ENCODE peak calls at places on chromosomes 5 and 9, in four cellular contexts. One of them, this sample, is unnamed.

GRCh38 chr9:96859461-96860198 is 5.3 kb upstream of the ZNF782 start:
- DNase-seq in AG09309: no peak
- DNase-seq in A673: peak
- DNase-seq in mucosa of descending colon: no peak
- DNase-seq in this sample: no peak

GRCh38 chr9:78049484-78049883 is 17.9 kb upstream of the GNAQ start:
- DNase-seq in AG09309: no peak
- DNase-seq in A673: no peak
- DNase-seq in mucosa of descending colon: no peak
- DNase-seq in this sample: no peak

GRCh38 chr9:124190761-124191160 is 67.0 kb upstream of the NEK6 start:
- DNase-seq in AG09309: no peak
- DNase-seq in A673: no peak
- DNase-seq in mucosa of descending colon: no peak
- DNase-seq in this sample: peak

GRCh38 chr9:128416014-128416413 is 4.6 kb upstream of the CERCAM start:
- DNase-seq in AG09309: no peak
- DNase-seq in A673: no peak
- DNase-seq in mucosa of descending colon: no peak
- DNase-seq in this sample: no peak

GRCh38 chr9:20649381-20649780 is 27.1 kb upstream of the MLLT3 start:
- DNase-seq in AG09309: no peak
- DNase-seq in A673: peak
- DNase-seq in mucosa of descending colon: no peak
- DNase-seq in this sample: no peak

GRCh38 chr5:148984333-148984732 is 78.5 kb downstream of the SH3TC2 start:
- DNase-seq in AG09309: no peak
- DNase-seq in A673: no peak
- DNase-seq in mucosa of descending colon: no peak
- DNase-seq in this sample: no peak

GRCh38 chr5:146731909-146732659 is 146.5 kb downstream of the PPP2R2B start:
- DNase-seq in AG09309: peak
- DNase-seq in A673: no peak
- DNase-seq in mucosa of descending colon: no peak
- DNase-seq in this sample: no peak

GRCh38 chr5:111997308-111998159 is 240.5 kb upstream of the NREP start:
- DNase-seq in AG09309: peak
- DNase-seq in A673: no peak
- DNase-seq in mucosa of descending colon: no peak
- DNase-seq in this sample: no peak

GRCh38 chr5:65480306-65480865 is 1.3 kb downstream of the ADAMTS6 start:
- DNase-seq in AG09309: peak
- DNase-seq in A673: peak
- DNase-seq in mucosa of descending colon: peak
- DNase-seq in this sample: peak

GRCh38 chr5:103744159-103744558 is 181.6 kb upstream of the NUDT12 start:
- DNase-seq in AG09309: peak
- DNase-seq in A673: no peak
- DNase-seq in mucosa of descending colon: no peak
- DNase-seq in this sample: no peak

GRCh38 chr9:101582593-101582992 is 12.2 kb downstream of the PPP3R2 start:
- DNase-seq in AG09309: peak
- DNase-seq in A673: no peak
- DNase-seq in mucosa of descending colon: no peak
- DNase-seq in this sample: no peak

GRCh38 chr5:84016090-84016489 is 295.4 kb upstream of the HAPLN1 start:
- DNase-seq in AG09309: no peak
- DNase-seq in A673: no peak
- DNase-seq in mucosa of descending colon: no peak
- DNase-seq in this sample: no peak

GRCh38 chr5:8633259-8633658 is 764.3 kb downstream of the MTRR start:
- DNase-seq in AG09309: peak
- DNase-seq in A673: peak
- DNase-seq in mucosa of descending colon: no peak
- DNase-seq in this sample: no peak

GRCh38 chr9:69093471-69094103 is 58.0 kb downstream of the FXN start:
- DNase-seq in AG09309: no peak
- DNase-seq in A673: no peak
- DNase-seq in mucosa of descending colon: no peak
- DNase-seq in this sample: no peak

GRCh38 chr9:95077053-95077765 is 240.3 kb downstream of the FANCC start:
- DNase-seq in AG09309: no peak
- DNase-seq in A673: no peak
- DNase-seq in mucosa of descending colon: no peak
- DNase-seq in this sample: no peak

GRCh38 chr5:133387091-133387490 is 225.2 kb downstream of the FSTL4 start:
- DNase-seq in AG09309: no peak
- DNase-seq in A673: no peak
- DNase-seq in mucosa of descending colon: no peak
- DNase-seq in this sample: no peak

GRCh38 chr9:21381752-21382339 is 3.4 kb downstream of the IFNA2 start:
- DNase-seq in AG09309: no peak
- DNase-seq in A673: no peak
- DNase-seq in mucosa of descending colon: no peak
- DNase-seq in this sample: no peak

GRCh38 chr9:74838351-74838750 is 49.4 kb downstream of the TRPM6 start:
- DNase-seq in AG09309: no peak
- DNase-seq in A673: no peak
- DNase-seq in mucosa of descending colon: peak
- DNase-seq in this sample: no peak

GRCh38 chr9:131968632-131969031 is 111.0 kb downstream of the MED27 start:
- DNase-seq in AG09309: no peak
- DNase-seq in A673: no peak
- DNase-seq in mucosa of descending colon: no peak
- DNase-seq in this sample: no peak

GRCh38 chr5:157574456-157575095 is 999 bp downstream of the ADAM19 start:
- DNase-seq in AG09309: no peak
- DNase-seq in A673: no peak
- DNase-seq in mucosa of descending colon: peak
- DNase-seq in this sample: peak

GRCh38 chr9:74348777-74349176 is 148.4 kb upstream of the RORB start:
- DNase-seq in AG09309: no peak
- DNase-seq in A673: no peak
- DNase-seq in mucosa of descending colon: no peak
- DNase-seq in this sample: no peak

GRCh38 chr9:4584636-4585035 is 77.5 kb upstream of the PLPP6 start:
- DNase-seq in AG09309: no peak
- DNase-seq in A673: no peak
- DNase-seq in mucosa of descending colon: no peak
- DNase-seq in this sample: no peak

GRCh38 chr5:115579747-115580173 is 22.5 kb downstream of the TICAM2 start:
- DNase-seq in AG09309: no peak
- DNase-seq in A673: peak
- DNase-seq in mucosa of descending colon: no peak
- DNase-seq in this sample: no peak

GRCh38 chr5:168679515-168679920 is 100.3 kb upstream of the PANK3 start:
- DNase-seq in AG09309: peak
- DNase-seq in A673: peak
- DNase-seq in mucosa of descending colon: peak
- DNase-seq in this sample: peak

GRCh38 chr5:35031276-35031675 is 16.5 kb downstream of the AGXT2 start:
- DNase-seq in AG09309: peak
- DNase-seq in A673: peak
- DNase-seq in mucosa of descending colon: no peak
- DNase-seq in this sample: no peak

GRCh38 chr5:173726848-173727557 is 110.6 kb upstream of the BOD1 start:
- DNase-seq in AG09309: no peak
- DNase-seq in A673: no peak
- DNase-seq in mucosa of descending colon: no peak
- DNase-seq in this sample: no peak

GRCh38 chr5:112316006-112316405 is 103.1 kb downstream of the EPB41L4A start:
- DNase-seq in AG09309: no peak
- DNase-seq in A673: no peak
- DNase-seq in mucosa of descending colon: no peak
- DNase-seq in this sample: no peak

GRCh38 chr5:150144876-150145275 is 10.8 kb downstream of the PDGFRB start:
- DNase-seq in AG09309: no peak
- DNase-seq in A673: no peak
- DNase-seq in mucosa of descending colon: no peak
- DNase-seq in this sample: no peak

GRCh38 chr5:150142800-150143724 is 12.6 kb downstream of the PDGFRB start:
- DNase-seq in AG09309: peak
- DNase-seq in A673: no peak
- DNase-seq in mucosa of descending colon: no peak
- DNase-seq in this sample: peak

GRCh38 chr5:150144211-150144801 is 11.3 kb downstream of the PDGFRB start:
- DNase-seq in AG09309: no peak
- DNase-seq in A673: peak
- DNase-seq in mucosa of descending colon: no peak
- DNase-seq in this sample: no peak

GRCh38 chr5:150142189-150142788 is 13.4 kb downstream of the PDGFRB start:
- DNase-seq in AG09309: no peak
- DNase-seq in A673: no peak
- DNase-seq in mucosa of descending colon: no peak
- DNase-seq in this sample: no peak

GRCh38 chr5:150143725-150144058 is 12.0 kb downstream of the PDGFRB start:
- DNase-seq in AG09309: no peak
- DNase-seq in A673: no peak
- DNase-seq in mucosa of descending colon: no peak
- DNase-seq in this sample: no peak
- H3K4me3 ChIP-seq in AG09309: peak
- H3K4me3 ChIP-seq in A673: no peak
- H3K4me3 ChIP-seq in mucosa of descending colon: no peak
- H3K4me3 ChIP-seq in this sample: no peak

DNA sequence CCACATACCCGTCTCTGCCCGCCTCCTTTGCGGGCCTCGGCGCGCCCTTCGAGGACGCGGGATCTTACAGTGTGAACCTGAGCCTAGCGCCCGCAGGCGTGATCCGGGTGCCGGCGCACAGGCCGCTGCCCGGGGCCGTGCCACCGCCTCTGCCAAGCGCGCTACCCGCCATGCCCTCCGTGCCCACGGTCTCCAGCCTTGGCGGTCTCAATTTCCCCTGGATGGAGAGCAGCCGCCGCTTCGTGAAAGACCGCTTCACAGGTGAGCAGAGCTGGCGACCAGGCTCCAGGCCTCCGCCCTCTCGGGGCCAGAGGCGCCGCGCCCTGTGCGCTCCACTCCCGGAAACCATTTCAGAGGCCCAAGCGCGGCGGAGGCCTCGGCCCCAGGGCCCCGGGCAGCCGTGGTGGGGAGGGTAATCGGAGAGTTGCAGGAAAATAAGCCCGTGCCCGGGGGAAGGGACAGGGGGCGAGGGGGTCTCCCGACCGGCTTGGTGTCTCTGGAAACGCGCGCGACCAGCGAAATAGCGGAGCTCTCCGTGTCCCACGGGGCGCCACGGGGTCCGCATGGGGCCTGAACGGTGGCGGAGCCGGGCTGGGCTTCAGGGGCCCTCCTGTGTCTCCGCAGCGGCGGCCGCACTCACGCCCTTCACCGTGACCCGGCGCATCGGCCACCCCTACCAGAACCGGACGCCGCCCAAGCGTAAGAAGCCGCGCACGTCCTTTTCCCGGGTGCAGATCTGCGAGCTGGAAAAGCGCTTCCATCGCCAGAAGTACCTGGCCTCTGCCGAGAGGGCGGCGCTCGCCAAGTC is 682 bp downstream of the TLX3 start:
- DNase-seq in AG09309: no peak
- DNase-seq in A673: no peak
- DNase-seq in mucosa of descending colon: peak
- DNase-seq in this sample: peak
- H3K4me3 ChIP-seq in AG09309: no peak
- H3K4me3 ChIP-seq in A673: no peak
- H3K4me3 ChIP-seq in mucosa of descending colon: no peak
- H3K4me3 ChIP-seq in this sample: peak

DNA sequence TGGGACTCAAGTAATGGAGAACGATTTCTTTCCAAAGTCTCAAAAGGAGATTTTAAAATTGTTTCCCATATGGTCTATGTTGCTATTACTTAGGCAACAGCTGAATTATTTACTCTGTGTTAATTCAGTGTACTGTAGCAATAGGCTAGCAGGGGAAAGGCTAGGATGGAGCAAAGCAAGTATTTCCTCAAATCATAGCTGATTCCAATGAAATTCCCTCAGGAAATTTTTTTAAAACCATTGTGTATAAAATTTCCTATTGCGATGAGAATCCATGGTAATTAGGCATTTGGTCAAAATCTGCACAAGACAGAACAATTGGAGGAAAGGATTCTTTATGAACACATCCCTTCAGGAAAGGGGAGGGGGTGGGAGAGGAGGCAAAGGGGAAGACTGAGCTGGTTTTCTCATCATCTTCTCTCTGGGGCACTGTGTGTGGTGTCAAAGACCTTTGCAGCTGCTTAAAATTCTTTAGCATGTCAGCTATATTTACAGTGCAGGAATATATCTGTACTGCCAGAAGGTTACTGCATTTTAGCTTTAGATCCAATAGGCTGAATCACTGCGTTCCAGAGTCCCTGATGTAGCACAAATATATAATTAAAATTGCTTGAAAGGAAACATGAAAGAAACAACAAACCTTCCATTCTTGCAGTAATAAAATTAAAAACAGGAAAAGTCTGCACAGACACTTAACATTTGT is 95.3 kb downstream of the ZNF608 start:
- DNase-seq in AG09309: no peak
- DNase-seq in A673: no peak
- DNase-seq in mucosa of descending colon: no peak
- DNase-seq in this sample: no peak
- H3K4me3 ChIP-seq in AG09309: peak
- H3K4me3 ChIP-seq in A673: peak
- H3K4me3 ChIP-seq in mucosa of descending colon: peak
- H3K4me3 ChIP-seq in this sample: peak

GRCh38 chr9:84271887-84272556 is 68.5 kb downstream of the SLC28A3 start:
- DNase-seq in AG09309: no peak
- DNase-seq in A673: no peak
- DNase-seq in mucosa of descending colon: no peak
- DNase-seq in this sample: no peak
- H3K4me3 ChIP-seq in AG09309: peak
- H3K4me3 ChIP-seq in A673: no peak
- H3K4me3 ChIP-seq in mucosa of descending colon: no peak
- H3K4me3 ChIP-seq in this sample: no peak

GRCh38 chr5:53194086-53194485 is 84.5 kb upstream of the MOCS2 start:
- DNase-seq in AG09309: no peak
- DNase-seq in A673: no peak
- DNase-seq in mucosa of descending colon: no peak
- DNase-seq in this sample: no peak
- H3K4me3 ChIP-seq in AG09309: no peak
- H3K4me3 ChIP-seq in A673: no peak
- H3K4me3 ChIP-seq in mucosa of descending colon: no peak
- H3K4me3 ChIP-seq in this sample: no peak

DNA sequence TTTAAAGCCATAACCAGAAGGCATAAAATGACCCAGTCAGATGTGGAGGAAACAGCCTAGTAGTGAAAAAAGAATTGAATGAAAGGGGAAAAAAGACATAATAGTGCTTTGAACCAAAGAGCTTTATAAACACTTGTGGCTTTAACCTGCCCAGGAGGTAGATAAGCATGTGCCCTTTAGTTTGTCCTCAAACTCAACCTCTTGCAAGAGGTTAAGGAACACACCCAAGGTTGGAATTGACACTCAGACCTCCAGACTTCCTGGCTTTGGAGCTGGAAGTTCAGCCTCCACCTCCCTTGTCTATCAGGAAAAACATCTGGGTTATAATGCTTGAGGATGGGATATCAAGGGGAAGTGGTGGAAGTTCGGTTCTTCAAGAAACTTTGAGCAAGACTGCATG is 16.3 kb downstream of the NDUFA8 start:
- DNase-seq in AG09309: no peak
- DNase-seq in A673: no peak
- DNase-seq in mucosa of descending colon: no peak
- DNase-seq in this sample: no peak
- H3K4me3 ChIP-seq in AG09309: no peak
- H3K4me3 ChIP-seq in A673: no peak
- H3K4me3 ChIP-seq in mucosa of descending colon: no peak
- H3K4me3 ChIP-seq in this sample: no peak